ENCODE peak calls at places on chromosomes 1 and 21, in six cellular contexts. B is transverse colon, D is HFF-Myc, H is neural progenitor cell, M is colonic mucosa, P is spleen. Z is an unnamed sample.

GRCh38 chr1:100358210-100358609 is 5.9 kb downstream of the CDC14A start:
- DNase-seq in B (no peak), D (no peak), H (peak), M (no peak), P (no peak), Z (no peak)

GRCh38 chr1:223835754-223836153 is 10.0 kb downstream of the TP53BP2 start:
- DNase-seq in B (no peak), D (no peak), H (no peak), M (no peak), P (no peak), Z (no peak)

GRCh38 chr1:6727535-6727934 is 25.9 kb upstream of the DNAJC11 start:
- DNase-seq in B (peak), D (no peak), H (peak), M (peak), P (peak), Z (peak)

GRCh38 chr1:161915051-161915503 is 108.6 kb downstream of the OLFML2B start:
- DNase-seq in B (no peak), D (no peak), H (no peak), M (no peak), P (no peak), Z (no peak)

GRCh38 chr1:210358511-210359148 is 29.9 kb downstream of the HHAT start:
- DNase-seq in B (no peak), D (no peak), H (peak), M (no peak), P (no peak), Z (no peak)

GRCh38 chr1:9539829-9540550 is 725 bp downstream of the SLC25A33 start:
- DNase-seq in B (peak), D (no peak), H (peak), M (peak), P (peak), Z (peak)

GRCh38 chr21:46081862-46082637 is 15.9 kb upstream of the COL6A2 start:
- DNase-seq in B (no peak), D (no peak), H (no peak), M (no peak), P (peak), Z (no peak)

GRCh38 chr21:30282850-30283249 is at the start of gene KRTAP24-1:
- DNase-seq in B (no peak), D (no peak), H (no peak), M (no peak), P (no peak), Z (no peak)

GRCh38 chr1:156643266-156644092 is 1.6 kb downstream of the BCAN start:
- DNase-seq in B (no peak), D (no peak), H (no peak), M (no peak), P (no peak), Z (no peak)

GRCh38 chr1:12028957-12029511 is 9.7 kb downstream of the MIIP start:
- DNase-seq in B (no peak), D (no peak), H (no peak), M (no peak), P (no peak), Z (no peak)

GRCh38 chr1:59917026-59917784 is 9.4 kb downstream of the CYP2J2 start:
- DNase-seq in B (no peak), D (no peak), H (no peak), M (no peak), P (no peak), Z (no peak)

GRCh38 chr1:114282751-114283403 is 129.2 kb upstream of the SYT6 start:
- DNase-seq in B (peak), D (peak), H (peak), M (peak), P (peak), Z (peak)

GRCh38 chr1:237931631-237932030 is 40.9 kb upstream of the ZP4 start:
- DNase-seq in B (no peak), D (no peak), H (no peak), M (no peak), P (no peak), Z (no peak)

GRCh38 chr1:241560511-241561187 is 28.5 kb downstream of the KMO start:
- DNase-seq in B (no peak), D (no peak), H (no peak), M (no peak), P (no peak), Z (no peak)

DNA sequence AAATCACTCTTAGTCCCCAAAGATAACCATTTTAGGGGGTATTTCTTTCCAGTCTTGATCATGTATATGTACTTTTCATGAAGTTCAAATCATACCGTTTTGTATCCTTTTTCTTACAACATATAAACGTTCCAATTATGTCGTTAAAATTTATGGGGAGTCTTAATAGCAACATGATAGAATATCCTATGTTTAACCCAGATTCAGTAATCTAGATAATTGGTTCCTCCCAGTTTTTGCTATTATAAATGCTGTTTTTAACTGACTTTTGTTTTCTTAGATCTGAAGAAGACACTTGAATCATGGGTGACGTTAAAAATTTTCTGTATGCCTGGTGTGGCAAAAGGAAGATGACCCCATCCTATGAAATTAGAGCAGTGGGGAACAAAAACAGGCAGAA is 3.1 kb downstream of the DHX9 start:
- DNase-seq in B (no peak), D (no peak), H (no peak), M (no peak), P (no peak), Z (no peak)
- H3K4me3 ChIP-seq in B (no peak), D (peak), H (peak), M (no peak), P (no peak), Z (no peak)

GRCh38 chr1:20336105-20336605 is 45.5 kb downstream of the VWA5B1 start:
- DNase-seq in B (no peak), D (no peak), H (no peak), M (no peak), P (peak), Z (no peak)
- TF ChIP-seq CTCF in B (no peak), D (no peak), H (no peak), M (no peak), P (no peak), Z (no peak)

GRCh38 chr1:23325393-23325792 is 18.7 kb downstream of the HNRNPR start:
- DNase-seq in B (no peak), D (no peak), H (no peak), M (no peak), P (no peak), Z (no peak)

DNA sequence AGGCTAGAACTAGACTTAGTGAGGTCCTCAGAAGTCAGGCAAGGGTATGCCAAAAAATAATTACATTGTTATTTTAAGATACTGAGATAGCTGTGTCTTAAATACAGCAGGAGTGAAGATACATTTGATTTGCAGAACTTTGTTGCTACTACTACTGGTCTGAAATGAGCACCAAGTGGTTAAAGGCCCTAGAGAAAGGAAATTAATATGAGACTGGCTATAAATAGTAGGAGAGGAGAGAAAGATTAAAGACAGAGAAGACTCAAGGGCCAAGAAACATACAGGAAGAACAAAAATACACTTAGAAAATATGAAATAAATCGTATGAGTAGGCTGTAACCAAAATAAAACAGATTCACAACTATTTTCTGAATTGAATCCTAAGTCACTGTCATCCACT is 21.3 kb downstream of the HNRNPR start:
- DNase-seq in B (no peak), D (no peak), H (no peak), M (no peak), P (no peak), Z (no peak)
- H3K4me3 ChIP-seq in B (no peak), D (no peak), H (no peak), M (no peak), P (no peak), Z (no peak)

GRCh38 chr1:34865981-34866761 is 6.6 kb upstream of the SMIM12 start:
- DNase-seq in B (peak), D (peak), H (peak), M (peak), P (peak), Z (peak)
- TF ChIP-seq CTCF in B (peak), D (peak), H (peak), M (peak), P (peak), Z (peak)

GRCh38 chr1:61238371-61238689 is 156.0 kb downstream of the NFIA start:
- DNase-seq in B (no peak), D (no peak), H (peak), M (no peak), P (no peak), Z (no peak)

GRCh38 chr1:61244114-61244513 is 161.8 kb downstream of the NFIA start:
- DNase-seq in B (no peak), D (peak), H (no peak), M (no peak), P (no peak), Z (peak)

GRCh38 chr1:61240878-61241277 is 158.5 kb downstream of the NFIA start:
- DNase-seq in B (no peak), D (no peak), H (no peak), M (no peak), P (no peak), Z (no peak)

GRCh38 chr1:61241411-61241838 is 159.1 kb downstream of the NFIA start:
- DNase-seq in B (peak), D (no peak), H (no peak), M (peak), P (no peak), Z (no peak)

GRCh38 chr1:61241864-61242472 is 159.6 kb downstream of the NFIA start:
- DNase-seq in B (no peak), D (no peak), H (no peak), M (no peak), P (no peak), Z (no peak)
- H3K4me3 ChIP-seq in B (peak), D (no peak), H (no peak), M (no peak), P (no peak), Z (no peak)

GRCh38 chr1:181104042-181104789 is 15.7 kb downstream of the IER5 start:
- DNase-seq in B (no peak), D (no peak), H (no peak), M (peak), P (no peak), Z (no peak)
- TF ChIP-seq CTCF in B (no peak), D (no peak), H (no peak), M (no peak), P (no peak), Z (peak)

GRCh38 chr1:107666493-107666892 is 298.5 kb downstream of the VAV3 start:
- DNase-seq in B (peak), D (no peak), H (no peak), M (peak), P (no peak), Z (no peak)

GRCh38 chr1:107661142-107661541 is 303.8 kb downstream of the VAV3 start:
- DNase-seq in B (no peak), D (no peak), H (no peak), M (no peak), P (no peak), Z (no peak)

GRCh38 chr1:107664882-107665871 is 299.8 kb downstream of the VAV3 start:
- DNase-seq in B (no peak), D (no peak), H (no peak), M (peak), P (no peak), Z (no peak)

GRCh38 chr1:107659961-107660360 is 305.0 kb downstream of the VAV3 start:
- DNase-seq in B (no peak), D (no peak), H (no peak), M (no peak), P (no peak), Z (no peak)

DNA sequence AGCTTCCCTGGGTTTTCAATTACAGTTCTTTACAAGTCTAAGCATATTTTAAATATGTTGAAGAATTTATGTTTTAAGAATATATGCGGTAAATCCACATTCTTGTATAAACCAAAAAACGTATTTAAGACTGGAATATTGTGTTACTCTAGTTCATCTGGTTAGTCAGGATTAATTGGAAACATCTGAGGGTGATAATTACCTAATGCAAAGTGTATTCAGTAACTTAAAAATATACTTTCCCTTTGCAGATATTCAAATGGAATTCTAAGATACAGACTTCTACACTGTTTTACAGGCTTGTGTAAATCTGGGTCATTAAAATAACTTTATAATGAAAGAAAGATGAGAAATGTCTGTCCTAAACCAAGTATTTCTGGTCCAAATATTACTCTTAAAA is 302.0 kb downstream of the VAV3 start:
- DNase-seq in B (no peak), D (no peak), H (no peak), M (no peak), P (no peak), Z (peak)
- H3K4me3 ChIP-seq in B (no peak), D (no peak), H (no peak), M (no peak), P (no peak), Z (no peak)

GRCh38 chr1:68057564-68057963 is 7.1 kb upstream of the DIRAS3 start:
- DNase-seq in B (no peak), D (no peak), H (no peak), M (no peak), P (no peak), Z (no peak)
- TF ChIP-seq CTCF in B (no peak), D (peak), H (peak), M (no peak), P (no peak), Z (no peak)

GRCh38 chr1:198630863-198631262 is 8.0 kb upstream of the PTPRC start:
- DNase-seq in B (no peak), D (no peak), H (no peak), M (no peak), P (no peak), Z (no peak)
- H3K4me3 ChIP-seq in B (no peak), D (no peak), H (no peak), M (no peak), P (no peak), Z (no peak)

DNA sequence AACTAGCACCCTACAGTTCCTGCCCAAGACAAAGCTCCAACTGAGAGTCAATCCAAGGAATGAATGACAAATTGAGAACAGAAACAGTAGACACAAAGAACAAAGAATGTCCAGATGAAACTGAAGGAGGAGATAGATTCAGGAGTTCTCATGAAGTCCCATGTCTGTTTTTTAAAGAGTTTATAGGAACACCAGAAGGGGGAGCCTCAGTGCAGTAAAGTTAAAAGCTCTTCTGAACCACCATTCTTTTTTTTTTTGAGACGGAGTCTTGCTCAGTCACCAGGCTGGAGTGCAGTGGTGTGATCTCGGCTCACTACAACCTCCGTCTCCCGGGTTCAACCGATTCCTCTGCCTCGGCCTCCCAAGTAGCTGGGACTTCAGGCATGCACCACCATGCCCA is 323.6 kb downstream of the MRPL39 start:
- DNase-seq in B (no peak), D (no peak), H (peak), M (no peak), P (no peak), Z (peak)
- TF ChIP-seq CTCF in B (no peak), D (peak), H (peak), M (no peak), P (no peak), Z (peak)

Z was measured in AG10803.